ENCODE peak calls at places on chromosomes 16 and 17, in six cellular contexts. Z is brain microvascular endothelial cell, A is nephron progenitor cell, Y is psoas muscle, U is fibroblast of the aortic adventitia, S is G401. V is an unnamed sample.

GRCh38 chr17:41494524-41494923 is 4.8 kb upstream of the KRT36 start:
- DNase-seq in Y (no peak), Z (no peak), U (peak; percentile 22), S (no peak), A (no peak), V (no peak)

GRCh38 chr16:78709137-78709871 is 609.9 kb downstream of the WWOX start:
- DNase-seq in Y (no peak), S (no peak), A (no peak), U (no peak), Z (no peak), V (no peak)

GRCh38 chr17:73474370-73474988 is 162.7 kb upstream of the CDC42EP4 start:
- DNase-seq in Z (peak; percentile 80), U (peak; percentile 63), S (no peak), A (no peak), Y (peak; percentile 72), V (peak; percentile 65)

GRCh38 chr16:9072806-9073341 is 18.6 kb upstream of the HAPSTR1 start:
- DNase-seq in A (no peak), S (no peak), Y (no peak), U (peak; percentile 93), Z (peak; percentile 66), V (peak; percentile 90)

GRCh38 chr16:88411951-88412576 is 29.3 kb downstream of the ZNF469 start:
- DNase-seq in S (no peak), U (no peak), A (no peak), Y (no peak), Z (no peak), V (no peak)

GRCh38 chr16:67395458-67396158 is 2.3 kb upstream of the TPPP3 start:
- DNase-seq in S (no peak), Y (peak; percentile 44), A (peak; percentile 34), U (no peak), Z (no peak), V (no peak)

GRCh38 chr17:82390015-82390859 is 18.7 kb downstream of the UTS2R start:
- DNase-seq in A (no peak), Y (no peak), S (no peak), Z (no peak), U (no peak), V (no peak)

GRCh38 chr17:80257716-80258213 is 2.9 kb upstream of the RNF213 start:
- DNase-seq in Y (no peak), A (no peak), Z (no peak), U (no peak), S (no peak), V (no peak)

GRCh38 chr16:11530171-11530940 is 56.4 kb downstream of the LITAF start:
- DNase-seq in A (no peak), Z (no peak), U (peak; percentile 28), Y (no peak), S (no peak), V (no peak)

GRCh38 chr16:27242868-27243590 is 25.5 kb downstream of the NSMCE1 start:
- DNase-seq in A (peak; percentile 49), U (peak; percentile 88), Y (peak; percentile 56), Z (peak; percentile 99), S (peak; percentile 50), V (peak; percentile 97)

GRCh38 chr17:21419299-21420239 is 43.4 kb downstream of the KCNJ12 start:
- DNase-seq in A (no peak), Y (no peak), S (no peak), U (no peak), Z (no peak), V (no peak)

GRCh38 chr17:56602292-56603130 is 9.0 kb downstream of the NOG start:
- DNase-seq in Z (no peak), Y (no peak), A (no peak), U (no peak), S (no peak), V (no peak)

GRCh38 chr17:11779906-11780305 is 181.6 kb downstream of the DNAH9 start:
- DNase-seq in U (no peak), Z (no peak), A (no peak), Y (no peak), S (no peak), V (no peak)

GRCh38 chr16:29256501-29256981 is 150.0 kb downstream of the NPIPB11 start:
- DNase-seq in S (peak; percentile 28), Y (no peak), Z (no peak), A (no peak), U (no peak), V (no peak)

GRCh38 chr16:12535535-12536411 is 267.9 kb downstream of the CPPED1 start:
- DNase-seq in U (no peak), Y (no peak), Z (peak; percentile 2), S (no peak), A (peak; percentile 64), V (peak; percentile 4)

GRCh38 chr17:78185981-78186688 is 717 bp downstream of the TK1 start:
- DNase-seq in Z (no peak), S (no peak), U (no peak), A (no peak), Y (peak; percentile 71), V (peak; percentile 30)

GRCh38 chr17:50904522-50905459 is 38.6 kb upstream of the TOB1 start:
- DNase-seq in A (no peak), U (peak; percentile 18), Z (no peak), S (peak; percentile 78), Y (peak; percentile 68), V (no peak)

GRCh38 chr16:1993731-1994131 is 4.0 kb downstream of the SYNGR3 start:
- DNase-seq in S (no peak), Z (no peak), A (no peak), U (no peak), Y (peak; percentile 60), V (no peak)

GRCh38 chr17:31339906-31340661 is 18.7 kb upstream of the EVI2A start:
- DNase-seq in S (no peak), U (peak; percentile 91), Z (peak; percentile 64), Y (no peak), A (no peak), V (peak; percentile 82)